ENCODE peak calls at places on chromosomes 16 and 17, in eight cellular contexts. N is frontal cortex; Q is SHP77 treated with DMSO at 0.1 percent for 48 hours; G is AG09319; K is foreskin melanocyte; Y is RCC 7860; B is stimulated activated naive CD4-positive, alpha-beta T cell; Z is T47D. H is an unnamed sample.

GRCh38 chr16:54140057-54140787 is 146.4 kb downstream of the IRX3 start:
- DNase-seq in G (no peak), Z (no peak), Q (no peak), N (no peak), K (no peak), B (no peak), Y (no peak), H (no peak)

GRCh38 chr16:60181542-60181941 is 1447.4 kb upstream of the GOT2 start:
- DNase-seq in Y (no peak), B (no peak), Q (no peak), G (no peak), Z (no peak), N (no peak), K (no peak), H (no peak)

GRCh38 chr16:77790964-77791363 is 2.6 kb downstream of the VAT1L start:
- DNase-seq in Q (no peak), K (no peak), Y (no peak), G (no peak), Z (no peak), B (no peak), N (no peak), H (no peak)

GRCh38 chr17:41315814-41316430 is 412 bp upstream of the KRTAP17-1 start:
- DNase-seq in Y (no peak), G (no peak), N (no peak), Q (no peak), K (no peak), Z (no peak), B (no peak), H (no peak)

GRCh38 chr17:41787021-41787418 is 509 bp upstream of the JUP start:
- DNase-seq in B (no peak), Q (no peak), K (no peak), G (no peak), N (no peak), Y (no peak), Z (no peak), H (no peak)

GRCh38 chr17:44438634-44439033 is 49.2 kb upstream of the ITGA2B start:
- DNase-seq in B (no peak), G (no peak), N (no peak), Q (no peak), K (no peak), Y (no peak), Z (no peak), H (no peak)

GRCh38 chr16:5826332-5826731 is 728.7 kb upstream of the EEF2KMT start:
- DNase-seq in K (no peak), G (no peak), Y (no peak), B (no peak), N (no peak), Z (no peak), Q (no peak), H (no peak)

GRCh38 chr17:60557805-60558204 is 31.8 kb upstream of the APPBP2 start:
- DNase-seq in B (no peak), K (no peak), Z (no peak), N (no peak), Y (no peak), Q (no peak), G (no peak), H (no peak)

GRCh38 chr17:20293501-20293900 is 173.8 kb downstream of the LGALS9B start:
- DNase-seq in Q (no peak), B (no peak), N (no peak), K (no peak), G (no peak), Y (no peak), Z (no peak), H (no peak)

GRCh38 chr17:81206657-81207056 is 16.1 kb downstream of the CEP131 start:
- DNase-seq in B (no peak), K (no peak), G (no peak), Q (no peak), Z (no peak), N (no peak), Y (no peak), H (no peak)

GRCh38 chr16:72066747-72067146 is 3.7 kb downstream of the HPR start:
- DNase-seq in G (no peak), Z (peak; percentile 38), N (peak; percentile 35), B (no peak), K (peak; percentile 22), Y (peak; percentile 18), Q (peak; percentile 5), H (peak; percentile 15)

GRCh38 chr17:44599298-44600175 is 42.3 kb downstream of the FZD2 start:
- DNase-seq in B (no peak), Y (peak; percentile 89), G (peak; percentile 84), Z (no peak), N (no peak), Q (no peak), K (no peak), H (peak; percentile 46)

GRCh38 chr17:35252646-35253045 is 9.8 kb downstream of the SLFN5 start:
- DNase-seq in G (no peak), K (no peak), Y (no peak), Q (no peak), B (no peak), Z (no peak), N (no peak), H (no peak)

GRCh38 chr16:89363621-89364393 is 126.6 kb downstream of the ANKRD11 start:
- DNase-seq in G (no peak), B (peak; percentile 23), N (no peak), Y (peak; percentile 74), K (peak; percentile 62), Q (no peak), Z (no peak), H (no peak)

GRCh38 chr17:62869885-62870580 is 61.9 kb upstream of the MARCHF10 start:
- DNase-seq in Y (peak; percentile 13), Q (no peak), Z (no peak), G (no peak), K (no peak), B (no peak), N (no peak), H (peak; percentile 56)

GRCh38 chr17:45115871-45116270 is 16.4 kb downstream of the PLCD3 start:
- DNase-seq in Z (no peak), G (no peak), N (no peak), Q (no peak), B (no peak), K (no peak), Y (no peak), H (no peak)

GRCh38 chr16:728131-728889 is 1.4 kb downstream of the HAGHL start:
- DNase-seq in B (peak; percentile 31), N (peak; percentile 83), Q (no peak), Z (peak; percentile 71), K (peak; percentile 77), Y (peak; percentile 80), G (no peak), H (no peak)

GRCh38 chr16:86709902-86710601 is 131.7 kb downstream of the FOXL1 start:
- DNase-seq in B (no peak), Y (no peak), G (no peak), N (no peak), Z (no peak), Q (no peak), K (no peak), H (no peak)

GRCh38 chr16:75364286-75364791 is 69.0 kb downstream of the CFDP1 start:
- DNase-seq in G (no peak), N (no peak), Q (no peak), B (no peak), K (no peak), Z (no peak), Y (no peak), H (no peak)

H was measured in neuronal stem cell.